ENCODE peak calls at places on chromosomes 11 and 22, in seven cellular contexts. J, W, S, R, B, K and H are unnamed samples.

GRCh38 chr11:11163256-11163655 is 189.8 kb downstream of the CSNK2A3 start:
- DNase-seq in S (no peak), W (no peak), R (no peak), B (no peak), J (peak; percentile 24), K (no peak), H (no peak)

GRCh38 chr11:32615422-32615821 is 31.8 kb downstream of the EIF3M start:
- DNase-seq in S (no peak), R (no peak), K (no peak), J (peak; percentile 28), W (no peak), B (no peak), H (no peak)

GRCh38 chr22:50008151-50009040 is 4.2 kb downstream of the IL17REL start:
- DNase-seq in K (no peak), W (no peak), R (no peak), J (peak; percentile 57), B (peak; percentile 46), S (peak; percentile 43), H (no peak)

GRCh38 chr11:3837793-3838192 is 3.0 kb downstream of the RHOG start:
- DNase-seq in R (peak; percentile 68), B (peak; percentile 75), S (peak; percentile 77), K (no peak), W (peak; percentile 50), J (no peak), H (peak; percentile 36)

GRCh38 chr22:46111645-46112306 is 38.5 kb upstream of the PPARA start:
- DNase-seq in B (peak; percentile 93), K (no peak), W (no peak), J (no peak), R (peak; percentile 75), S (no peak), H (no peak)

GRCh38 chr11:96303067-96303466 is 39.9 kb downstream of the MAML2 start:
- DNase-seq in S (no peak), W (no peak), J (peak; percentile 97), R (no peak), B (no peak), K (no peak), H (no peak)

GRCh38 chr11:16857186-16857585 is 118.7 kb downstream of the C11orf58 start:
- DNase-seq in B (no peak), R (no peak), J (no peak), W (no peak), S (no peak), K (no peak), H (no peak)

GRCh38 chr22:19260194-19260593 is 31.3 kb downstream of the CLTCL1 start:
- DNase-seq in B (no peak), S (no peak), K (no peak), J (no peak), R (no peak), W (no peak), H (no peak)

GRCh38 chr11:65423516-65424199 is 1.1 kb downstream of the NEAT1 start:
- DNase-seq in B (peak; percentile 67), R (peak; percentile 58), W (no peak), S (no peak), K (no peak), J (peak; percentile 32), H (peak; percentile 40)

GRCh38 chr11:2975594-2975993 is 16.5 kb downstream of the NAP1L4 start:
- DNase-seq in R (no peak), W (no peak), S (no peak), J (peak; percentile 44), B (no peak), K (no peak), H (peak; percentile 32)

GRCh38 chr11:74220376-74220775 is 49.3 kb downstream of the PPME1 start:
- DNase-seq in W (no peak), R (no peak), K (no peak), S (no peak), B (no peak), J (no peak), H (no peak)

GRCh38 chr22:29072979-29073617 is at the start of gene KREMEN1:
- DNase-seq in R (peak; percentile 66), K (no peak), S (no peak), J (no peak), B (no peak), W (no peak), H (no peak)
- H3K4me1 ChIP-seq in R (peaks cover 48% of the 10 kb centered on the region), K (peaks cover 19% of the 10 kb centered on the region), S (peaks cover 27% of the 10 kb centered on the region), J (peaks cover 10% of the 10 kb centered on the region), B (peaks cover 32% of the 10 kb centered on the region), W (peaks cover 45% of the 10 kb centered on the region), H (peaks cover 20% of the 10 kb centered on the region)

DNA sequence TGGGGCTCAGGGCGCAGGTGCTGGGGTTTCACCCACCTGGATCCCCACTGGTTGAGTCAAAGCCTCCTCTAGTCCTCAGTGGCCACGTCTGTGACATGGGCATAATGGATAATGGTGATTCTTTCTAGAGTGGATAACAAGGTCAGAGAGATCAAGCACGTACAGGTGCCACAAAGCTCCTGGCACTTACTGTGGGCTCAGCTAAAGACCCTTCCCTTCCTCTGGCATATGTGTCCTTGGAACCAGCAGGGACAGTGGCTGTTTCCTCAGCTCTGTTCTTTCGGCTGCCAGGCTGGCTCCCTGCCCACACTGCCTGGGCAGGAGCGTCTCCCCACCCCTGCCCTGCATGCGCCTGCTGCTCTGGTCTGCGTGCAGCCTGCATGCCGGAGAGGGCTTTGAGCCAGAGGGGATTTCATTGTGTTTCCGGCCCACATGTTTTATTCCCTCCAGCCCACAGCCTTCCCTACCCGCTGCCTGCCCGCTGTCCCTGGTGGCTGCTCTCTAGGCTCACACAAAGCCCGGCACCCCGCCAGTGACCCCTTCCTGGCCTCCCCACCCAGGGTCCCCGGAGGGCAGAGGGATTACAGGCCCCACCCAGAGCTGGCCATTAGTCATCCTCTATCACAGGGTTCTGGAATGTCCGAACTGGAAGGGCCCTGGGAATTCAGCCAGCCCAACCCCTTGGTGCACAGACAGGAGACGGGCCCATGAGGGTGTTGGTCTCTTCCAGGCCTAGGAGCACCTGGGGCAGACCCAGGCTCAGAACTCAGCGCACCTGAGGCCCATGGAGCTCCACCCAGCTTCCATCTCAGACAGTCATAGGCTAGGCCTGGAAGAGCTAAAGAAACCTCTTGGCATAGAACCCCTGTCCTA is 55.3 kb upstream of the GCAT start:
- DNase-seq in B (peak; percentile 96), W (peak; percentile 35), S (peak; percentile 87), R (peak; percentile 97), K (no peak), J (peak; percentile 98), H (peak; percentile 93)
- H3K4me1 ChIP-seq in B (peaks cover 64% of the 10 kb centered on the region), W (peaks cover 50% of the 10 kb centered on the region), S (peaks cover 73% of the 10 kb centered on the region), R (peaks cover 51% of the 10 kb centered on the region), K (no peaks in the 10 kb centered on the region), J (peaks cover 70% of the 10 kb centered on the region), H (peaks cover 72% of the 10 kb centered on the region)

GRCh38 chr11:48019597-48019996 is 39.2 kb downstream of the PTPRJ start:
- DNase-seq in J (no peak), B (no peak), W (no peak), R (no peak), K (no peak), S (no peak), H (peak; percentile 45)

GRCh38 chr11:48020092-48020755 is 39.9 kb downstream of the PTPRJ start:
- DNase-seq in R (no peak), J (no peak), W (peak; percentile 57), K (no peak), S (no peak), B (no peak), H (peak; percentile 61)

GRCh38 chr11:48017105-48017874 is 36.9 kb downstream of the PTPRJ start:
- DNase-seq in W (no peak), B (no peak), R (no peak), J (no peak), S (no peak), K (no peak), H (no peak)

GRCh38 chr11:48018561-48019229 is 38.3 kb downstream of the PTPRJ start:
- DNase-seq in R (no peak), B (no peak), K (no peak), S (no peak), J (no peak), W (no peak), H (no peak)

GRCh38 chr11:48019230-48019584 is 38.8 kb downstream of the PTPRJ start:
- DNase-seq in J (no peak), B (no peak), S (no peak), K (no peak), R (no peak), W (no peak), H (no peak)
- H3K4me1 ChIP-seq in J (no peaks in the 10 kb centered on the region), B (no peaks in the 10 kb centered on the region), S (peaks cover 61% of the 10 kb centered on the region), K (peaks cover 66% of the 10 kb centered on the region), R (peaks cover 2% of the 10 kb centered on the region), W (peaks cover 10% of the 10 kb centered on the region), H (peaks cover 92% of the 10 kb centered on the region)

GRCh38 chr22:17387356-17387755 is 18.1 kb downstream of the CECR2 start:
- DNase-seq in B (no peak), J (no peak), S (no peak), K (no peak), W (no peak), R (no peak), H (no peak)

GRCh38 chr22:17390087-17390486 is 20.8 kb downstream of the CECR2 start:
- DNase-seq in J (no peak), B (no peak), K (no peak), R (no peak), S (no peak), W (no peak), H (no peak)

GRCh38 chr22:17384612-17385345 is 15.5 kb downstream of the CECR2 start:
- DNase-seq in J (no peak), B (no peak), K (no peak), R (no peak), S (no peak), W (no peak), H (no peak)

GRCh38 chr22:17388235-17388634 is 19.0 kb downstream of the CECR2 start:
- DNase-seq in S (no peak), W (no peak), J (no peak), K (no peak), R (no peak), B (no peak), H (no peak)
- H3K4me1 ChIP-seq in S (no peaks in the 10 kb centered on the region), W (no peaks in the 10 kb centered on the region), J (no peaks in the 10 kb centered on the region), K (no peaks in the 10 kb centered on the region), R (peaks cover 18% of the 10 kb centered on the region), B (no peaks in the 10 kb centered on the region), H (no peaks in the 10 kb centered on the region)

GRCh38 chr11:61362542-61362875 is 335 bp downstream of the TMEM138 start:
- DNase-seq in R (no peak), B (no peak), J (peak; percentile 34), K (no peak), S (no peak), W (no peak), H (no peak)
- H3K4me1 ChIP-seq in R (peaks cover 22% of the 10 kb centered on the region), B (peaks cover 20% of the 10 kb centered on the region), J (peaks cover 17% of the 10 kb centered on the region), K (peaks cover 14% of the 10 kb centered on the region), S (peaks cover 42% of the 10 kb centered on the region), W (peaks cover 32% of the 10 kb centered on the region), H (peaks cover 21% of the 10 kb centered on the region)